ENCODE peak calls at places on chromosome 7, in nine cellular contexts. G, Q, O, Y, N, X, Z, T and I are unnamed samples.
A peak's percentile ranks its signal among the peaks of the same experiment; 100 is the strongest.

GRCh38 chr7:74230446-74231231 is 20.8 kb downstream of the LAT2 start:
- DNase-seq in O (no peak), N (peak; percentile 66), G (no peak), Q (no peak), X (no peak), Y (no peak), Z (no peak), T (no peak), I (no peak)

GRCh38 chr7:44062180-44062902 is 3.0 kb downstream of the PGAM2 start:
- DNase-seq in Y (peak; percentile 26), O (no peak), T (no peak), Q (no peak), G (peak; percentile 60), X (no peak), Z (no peak), N (no peak), I (no peak)

GRCh38 chr7:759569-759968 is 32.5 kb upstream of the PRKAR1B start:
- DNase-seq in T (no peak), N (no peak), G (no peak), X (no peak), O (no peak), Q (no peak), Z (no peak), Y (no peak), I (no peak)

GRCh38 chr7:88005191-88005590 is 71.1 kb downstream of the ADAM22 start:
- DNase-seq in Y (no peak), Z (no peak), T (no peak), X (no peak), G (no peak), Q (no peak), N (no peak), O (no peak), I (no peak)

GRCh38 chr7:129947001-129947400 is 5.8 kb downstream of the UBE2H start:
- DNase-seq in X (peak; percentile 48), N (no peak), Z (no peak), Q (no peak), T (no peak), Y (no peak), O (no peak), G (no peak), I (no peak)

GRCh38 chr7:111763221-111763791 is 201.0 kb upstream of the IMMP2L start:
- DNase-seq in Q (no peak), X (peak; percentile 82), T (peak; percentile 74), Z (peak; percentile 76), G (no peak), O (no peak), N (no peak), Y (no peak), I (no peak)

GRCh38 chr7:120564145-120564544 is 291.2 kb downstream of the KCND2 start:
- DNase-seq in X (no peak), Y (no peak), G (no peak), O (no peak), N (no peak), T (no peak), Q (no peak), Z (no peak), I (no peak)

GRCh38 chr7:111025013-111025412 is 65.9 kb upstream of the LRRN3 start:
- DNase-seq in X (no peak), N (no peak), Q (no peak), T (no peak), O (no peak), Z (no peak), Y (no peak), G (no peak), I (no peak)

GRCh38 chr7:87318741-87319140 is 26.7 kb upstream of the CROT start:
- DNase-seq in Q (no peak), G (no peak), Y (no peak), O (no peak), N (no peak), Z (peak; percentile 48), X (no peak), T (no peak), I (no peak)

GRCh38 chr7:148480479-148481146 is 110.0 kb upstream of the C7orf33 start:
- DNase-seq in X (no peak), Q (no peak), N (no peak), T (peak; percentile 32), Z (no peak), Y (no peak), G (no peak), O (no peak), I (no peak)

GRCh38 chr7:42070068-42070467 is 166.9 kb downstream of the GLI3 start:
- DNase-seq in T (no peak), X (peak; percentile 51), Z (no peak), G (no peak), N (no peak), Y (no peak), Q (no peak), O (no peak), I (no peak)

GRCh38 chr7:2249744-2250323 is 7.8 kb downstream of the NUDT1 start:
- DNase-seq in X (no peak), G (no peak), Y (no peak), Q (no peak), T (no peak), N (no peak), O (no peak), Z (no peak), I (no peak)

GRCh38 chr7:55572378-55573233 is at the start of gene VOPP1:
- DNase-seq in Q (peak; percentile 72), Y (peak; percentile 77), O (no peak), G (peak; percentile 65), Z (peak; percentile 88), X (peak; percentile 57), T (peak; percentile 86), N (peak; percentile 86), I (no peak)

GRCh38 chr7:20219446-20220292 is 2.5 kb upstream of the MACC1 start:
- DNase-seq in N (peak; percentile 89), Q (peak; percentile 22), T (no peak), X (peak; percentile 93), O (peak; percentile 29), Z (peak; percentile 72), G (peak; percentile 56), Y (peak; percentile 39), I (peak; percentile 99)

GRCh38 chr7:45149606-45150005 is 8.0 kb upstream of the RAMP3 start:
- DNase-seq in N (no peak), O (no peak), Q (no peak), Y (no peak), X (no peak), G (no peak), T (no peak), Z (peak; percentile 26), I (no peak)

GRCh38 chr7:108012499-108013430 is 9.8 kb upstream of the LAMB1 start:
- DNase-seq in Q (no peak), N (no peak), O (no peak), Z (peak; percentile 43), Y (no peak), G (no peak), T (no peak), X (peak; percentile 84), I (no peak)

GRCh38 chr7:17121671-17122070 is 176.8 kb upstream of the AHR start:
- DNase-seq in Y (no peak), T (no peak), X (no peak), Z (no peak), N (no peak), G (no peak), O (no peak), Q (no peak), I (no peak)

GRCh38 chr7:124762611-124763143 is 2.9 kb downstream of the GPR37 start:
- DNase-seq in O (no peak), N (no peak), Q (peak; percentile 21), Z (no peak), Y (no peak), G (peak; percentile 87), T (no peak), X (no peak), I (no peak)
- H3K4me3 ChIP-seq in O (no peak overlapping the region), N (no peak overlapping the region), Q (no peak overlapping the region), Z (peak overlapping the region; percentile 100), Y (no peak overlapping the region), G (peak overlapping the region; percentile 55), T (no peak overlapping the region), X (no peak overlapping the region), I (no peak overlapping the region)

GRCh38 chr7:142459557-142459963 is 201.7 kb upstream of the PRSS58 start:
- DNase-seq in T (peak; percentile 71), O (peak; percentile 72), N (no peak), X (peak; percentile 89), G (no peak), Y (no peak), Z (peak; percentile 68), Q (no peak), I (peak; percentile 35)
- TF ChIP-seq CTCF in T (peak; percentile 79), O (peak; percentile 77), N (peak; percentile 73), X (peak; percentile 68), G (peak; percentile 70), Y (peak; percentile 66), Z (peak; percentile 91), Q (peak; percentile 13), I (peak; percentile 63)

DNA sequence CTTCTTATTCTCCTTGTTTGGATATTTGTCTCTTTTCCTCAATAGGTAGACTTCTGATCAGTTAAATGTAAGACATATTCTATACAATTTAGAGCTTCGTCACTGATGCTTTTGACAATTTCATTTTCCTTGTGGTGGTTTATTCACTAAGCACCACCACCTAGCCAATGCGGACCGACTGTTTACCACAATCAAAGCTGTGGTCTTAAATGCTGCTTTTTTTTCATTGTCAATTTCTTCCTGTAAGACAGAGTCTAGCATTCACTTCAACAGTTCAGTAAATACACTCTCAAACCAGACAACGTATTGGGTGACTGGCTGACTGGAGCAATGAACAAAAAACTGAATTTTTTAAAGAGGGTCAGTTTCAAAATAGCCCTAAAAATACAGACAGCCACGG is 239.0 kb downstream of the DNAJB6 start:
- DNase-seq in Y (no peak), T (no peak), X (no peak), Q (no peak), Z (no peak), G (no peak), N (no peak), O (no peak), I (no peak)
- H3K4me3 ChIP-seq in Y (no peak overlapping the region), T (no peak overlapping the region), X (no peak overlapping the region), Q (no peak overlapping the region), Z (no peak overlapping the region), G (no peak overlapping the region), N (no peak overlapping the region), O (no peak overlapping the region), I (no peak overlapping the region)

GRCh38 chr7:124106575-124106974 is 73.7 kb upstream of the TMEM229A start:
- DNase-seq in Y (no peak), Q (no peak), O (no peak), T (no peak), N (no peak), G (no peak), X (no peak), Z (no peak), I (no peak)

GRCh38 chr7:124100190-124100589 is 67.3 kb upstream of the TMEM229A start:
- DNase-seq in X (no peak), Z (no peak), N (no peak), O (no peak), G (no peak), T (no peak), Q (no peak), Y (no peak), I (no peak)

DNA sequence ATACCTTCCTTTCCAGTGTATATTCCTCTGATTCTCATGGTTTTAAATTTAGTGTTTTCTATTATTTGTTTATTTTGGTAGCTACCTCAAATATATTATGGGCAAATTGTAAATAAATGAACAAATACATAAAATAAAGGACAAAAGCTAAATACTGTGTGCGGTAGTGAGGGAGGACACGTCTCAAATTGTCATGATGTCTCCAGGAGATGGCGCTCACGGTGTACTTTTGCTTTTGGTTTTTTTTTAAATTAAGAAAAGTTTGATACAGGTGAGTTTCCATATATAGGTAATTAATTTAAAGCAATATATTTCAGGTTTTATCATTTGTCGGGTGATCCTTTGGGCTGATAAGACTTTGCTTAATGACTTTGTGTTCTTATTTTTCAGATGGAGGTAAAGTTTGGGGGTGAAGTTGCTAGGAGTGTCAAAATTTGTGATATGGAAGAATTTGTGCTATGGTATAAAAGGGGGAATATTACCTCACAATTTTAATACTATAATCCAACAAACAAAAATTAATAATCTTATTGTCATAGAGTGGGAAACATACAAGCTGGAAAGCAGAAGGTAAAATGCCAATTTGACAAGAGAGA is 68.4 kb upstream of the TMEM229A start:
- DNase-seq in Q (no peak), O (no peak), X (peak; percentile 9), G (no peak), Z (peak; percentile 55), Y (no peak), N (no peak), T (no peak), I (no peak)
- TF ChIP-seq CTCF in Q (no peak), O (peak; percentile 13), X (peak; percentile 25), G (peak; percentile 41), Z (peak; percentile 85), Y (peak; percentile 27), N (peak; percentile 43), T (peak; percentile 69), I (peak; percentile 44)